ENCODE peak calls at places on chromosomes 16 and 17, in ten cellular contexts. M is ovary, B is vagina, D is mammary epithelial cell, N is H1, H is heart right ventricle, F is neuronal stem cell, S is kidney, T is HCT116, I is left ventricle myocardium inferior. A is an unnamed sample. For H3K4me1, the result is how much of the 10 kb centered on the place peaks cover.

GRCh38 chr16:51163366-51163765 is 12.3 kb upstream of the SALL1 start:
- DNase-seq in M (no peak), D (no peak), F (no peak), N (no peak), H (no peak), T (no peak), S (no peak), B (no peak), I (no peak), A (no peak)

GRCh38 chr16:48605518-48606110 is 4.4 kb downstream of the N4BP1 start:
- DNase-seq in M (no peak), T (no peak), N (no peak), S (no peak), H (no peak), B (peak), D (peak), I (peak), F (no peak), A (no peak)

GRCh38 chr17:45315583-45316270 is 1.1 kb downstream of the MAP3K14 start:
- DNase-seq in T (no peak), I (no peak), H (no peak), N (no peak), S (no peak), M (no peak), D (peak), F (peak), B (no peak), A (no peak)

GRCh38 chr17:77409282-77410161 is 268.8 kb downstream of the SEC14L1 start:
- DNase-seq in S (peak), M (peak), B (no peak), D (peak), H (peak), I (peak), N (no peak), F (no peak), T (no peak), A (no peak)

GRCh38 chr16:14015948-14016347 is 55.2 kb upstream of the MRTFB start:
- DNase-seq in T (no peak), N (no peak), I (no peak), S (no peak), D (peak), H (no peak), F (no peak), M (no peak), B (no peak), A (no peak)

GRCh38 chr16:87317766-87318121 is 552 bp upstream of the C16orf95 start:
- DNase-seq in B (no peak), N (no peak), I (peak), M (peak), H (peak), D (peak), S (peak), T (no peak), F (no peak), A (peak)

GRCh38 chr17:46878055-46878454 is 26.7 kb downstream of the WNT9B start:
- DNase-seq in D (no peak), I (peak), B (no peak), H (peak), N (no peak), T (no peak), S (no peak), F (no peak), M (no peak), A (no peak)

GRCh38 chr17:19290047-19290705 is 53.0 kb downstream of the EPN2 start:
- DNase-seq in B (no peak), N (no peak), M (peak), T (no peak), D (no peak), S (no peak), H (no peak), I (no peak), F (no peak), A (no peak)

GRCh38 chr16:78216166-78216745 is 116.8 kb downstream of the WWOX start:
- DNase-seq in M (no peak), S (no peak), I (no peak), B (no peak), F (no peak), H (no peak), T (no peak), N (no peak), D (no peak), A (no peak)

GRCh38 chr16:1788708-1789100 is 4.8 kb downstream of the IGFALS start:
- DNase-seq in D (no peak), H (peak), I (no peak), F (no peak), T (no peak), M (no peak), S (peak), B (no peak), N (no peak), A (peak)

GRCh38 chr16:21159281-21159951 is 942 bp downstream of the LDAF1 start:
- DNase-seq in T (no peak), H (peak), M (peak), I (peak), B (no peak), N (no peak), F (peak), D (peak), S (peak), A (peak)

GRCh38 chr17:1087381-1088241 is 90.7 kb downstream of the TIMM22 start:
- DNase-seq in B (no peak), D (peak), H (peak), T (no peak), I (peak), F (no peak), M (no peak), S (peak), N (no peak), A (peak)

GRCh38 chr17:77086433-77087010 is 54.2 kb upstream of the SEC14L1 start:
- DNase-seq in B (no peak), I (peak), S (peak), H (peak), D (peak), F (peak), M (peak), N (peak), T (peak), A (peak)

GRCh38 chr16:57372372-57373116 is at the start of gene CX3CL1:
- DNase-seq in F (no peak), H (peak), B (no peak), T (no peak), S (peak), I (peak), N (no peak), M (no peak), D (peak), A (no peak)

GRCh38 chr17:15744885-15745284 is 12.8 kb downstream of the TBC1D26 start:
- DNase-seq in F (no peak), D (no peak), M (no peak), S (no peak), I (no peak), T (no peak), N (no peak), B (peak), H (no peak), A (no peak)

DNA sequence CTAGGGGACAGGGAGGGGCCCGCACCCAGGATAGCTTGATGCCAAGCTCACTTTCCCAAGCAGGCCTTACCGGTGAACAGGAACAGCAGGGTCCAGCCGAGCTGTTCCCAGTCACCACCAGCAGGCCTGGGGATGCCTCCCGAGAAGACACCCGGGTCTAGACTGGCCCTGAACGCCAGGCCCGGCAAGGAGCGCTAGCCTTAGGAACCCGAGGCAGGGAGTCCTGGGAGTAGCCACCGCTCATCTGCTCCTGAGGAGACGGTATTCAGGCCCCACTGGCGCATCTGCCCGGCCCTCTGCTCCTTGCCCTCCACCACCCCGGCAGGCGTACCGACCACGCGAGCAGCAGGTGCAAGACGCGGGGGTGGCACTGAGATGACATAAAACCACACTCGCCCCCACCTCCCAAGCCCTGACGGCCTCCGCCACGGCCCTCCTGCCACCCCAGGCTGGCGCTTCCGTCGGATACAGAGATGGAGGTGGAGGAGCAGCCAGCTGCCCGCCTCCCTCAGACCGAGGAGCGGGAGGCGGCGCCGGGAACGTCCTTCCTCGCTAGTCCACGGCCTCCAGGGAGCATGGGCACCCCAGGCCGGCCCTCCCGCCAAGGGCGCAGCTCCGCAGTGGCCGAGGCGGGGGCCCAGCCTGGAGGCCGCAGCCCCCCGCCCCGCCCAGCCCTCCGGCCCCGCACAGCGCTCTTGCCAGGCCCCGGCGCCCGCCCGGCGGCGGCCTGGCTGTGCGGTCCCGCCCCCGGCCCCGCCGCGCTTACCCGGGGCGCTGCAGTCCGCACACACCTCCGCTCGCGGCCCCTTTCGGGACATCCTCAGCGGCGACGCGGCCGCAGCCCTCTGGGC is 662 bp downstream of the GIT1 start:
- DNase-seq in T (no peak), F (no peak), H (peak), I (no peak), B (no peak), S (peak), M (peak), D (no peak), N (no peak), A (no peak)
- H3K4me1 ChIP-seq in T (half or more), F (under half), H (half or more), I (half or more), B (half or more), S (under half), M (under half), D (half or more), N (under half), A (half or more)

GRCh38 chr17:4972752-4973151 is 5.1 kb upstream of the SPAG7 start:
- DNase-seq in F (no peak), I (no peak), S (peak), B (no peak), T (no peak), N (no peak), H (no peak), M (no peak), D (no peak), A (no peak)
- H3K4me1 ChIP-seq in F (under half), I (half or more), S (under half), B (under half), T (under half), N (under half), H (under half), M (under half), D (under half), A (under half)

GRCh38 chr17:8797621-8798175 is 1.5 kb downstream of the MFSD6L start:
- DNase-seq in T (no peak), N (no peak), M (no peak), B (no peak), S (no peak), F (no peak), I (no peak), H (no peak), D (no peak), A (no peak)

GRCh38 chr17:8799001-8799850 is at the start of gene MFSD6L:
- DNase-seq in D (peak), S (peak), N (peak), T (no peak), B (no peak), H (no peak), F (no peak), I (no peak), M (no peak), A (no peak)

GRCh38 chr17:8800656-8801055 is 1.5 kb upstream of the MFSD6L start:
- DNase-seq in I (no peak), S (no peak), F (no peak), H (no peak), D (peak), B (no peak), N (no peak), M (no peak), T (no peak), A (no peak)

GRCh38 chr17:8799851-8800212 is 667 bp upstream of the MFSD6L start:
- DNase-seq in I (no peak), N (no peak), T (no peak), S (no peak), H (no peak), M (no peak), D (no peak), F (no peak), B (no peak), A (no peak)

DNA sequence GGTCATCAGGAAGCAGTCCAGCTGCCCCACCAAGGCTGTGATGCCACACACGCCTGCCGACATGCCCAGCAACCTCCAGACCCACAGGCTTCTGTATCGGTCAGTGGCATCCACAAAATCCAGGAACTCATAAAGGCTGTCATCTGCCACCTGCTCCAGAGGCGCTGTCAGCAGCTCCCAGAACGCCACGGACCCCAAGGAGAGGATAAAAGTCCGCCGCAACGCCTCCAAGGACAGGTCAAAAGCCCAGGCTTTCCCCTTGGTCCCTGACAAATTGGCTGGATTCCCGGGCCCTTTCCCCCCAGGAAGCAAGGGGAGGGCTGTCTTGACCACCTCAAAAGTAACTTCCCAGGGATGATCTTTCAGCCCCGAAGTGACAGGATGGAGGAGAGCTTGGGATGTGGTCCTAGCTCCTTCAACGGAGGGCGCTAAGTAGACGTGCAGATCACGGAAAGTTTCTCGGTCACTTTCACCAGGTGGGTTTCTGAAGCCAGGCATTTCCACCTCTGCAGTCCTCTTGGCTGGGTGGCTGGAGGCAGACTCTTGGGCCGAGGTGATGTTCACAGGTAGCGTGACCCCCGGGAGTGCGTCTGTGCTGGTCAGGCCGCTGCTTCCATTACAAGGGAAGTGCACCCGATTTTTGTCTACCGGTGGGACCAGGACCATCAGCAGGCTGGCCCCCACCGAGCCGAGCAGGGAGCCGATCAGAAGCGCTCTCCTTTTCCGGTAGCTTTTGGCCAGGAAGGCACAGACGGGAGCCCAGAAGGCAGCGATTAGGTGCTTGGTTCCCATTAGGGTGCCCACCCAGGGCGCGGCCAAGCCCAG is 777 bp downstream of the MFSD6L start:
- DNase-seq in M (no peak), N (no peak), S (no peak), I (no peak), H (no peak), B (no peak), T (no peak), F (no peak), D (no peak), A (no peak)
- H3K4me1 ChIP-seq in M (under half), N (under half), S (under half), I (under half), H (under half), B (under half), T (under half), F (under half), D (under half), A (under half)

DNA sequence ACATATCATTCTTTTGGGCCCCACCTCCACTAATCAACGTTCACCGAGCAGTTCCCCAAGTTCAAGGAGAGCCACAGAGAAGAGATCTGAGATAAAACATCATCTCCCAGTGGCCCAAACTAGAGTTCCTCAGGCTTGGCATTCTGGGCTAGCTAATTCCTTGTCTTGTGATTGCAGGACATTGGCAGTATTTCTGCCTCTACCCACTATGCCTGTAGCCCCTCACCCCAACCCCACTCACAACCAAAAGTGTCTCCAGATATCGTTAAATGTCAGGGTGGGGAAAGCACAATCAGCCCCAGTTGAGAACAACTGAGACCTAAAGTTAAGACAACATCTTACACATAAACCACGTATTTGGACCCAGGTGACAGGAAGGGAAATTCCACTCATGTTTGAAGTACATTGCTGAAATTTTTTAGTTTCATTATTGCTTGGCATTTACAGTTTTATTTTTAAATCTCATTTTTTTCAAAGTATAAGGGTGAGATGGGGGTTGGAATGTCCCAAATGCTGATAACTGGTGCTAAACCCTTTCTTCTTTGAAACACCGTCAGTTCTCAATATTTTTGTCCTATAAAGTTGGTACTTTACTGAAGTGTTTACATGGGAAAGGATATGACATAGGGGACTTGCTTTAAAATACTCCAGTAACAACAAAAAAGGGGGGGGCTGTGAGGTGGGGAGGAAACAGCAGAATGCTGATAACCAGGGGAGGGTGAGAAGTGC is 13.6 kb downstream of the ZC3H7A start:
- DNase-seq in D (peak), I (no peak), N (no peak), S (no peak), M (no peak), T (no peak), B (no peak), H (no peak), F (no peak), A (no peak)
- H3K4me1 ChIP-seq in D (under half), I (half or more), N (under half), S (under half), M (under half), T (under half), B (under half), H (under half), F (under half), A (under half)

GRCh38 chr16:30395155-30395991 is at the start of gene ZNF48:
- DNase-seq in N (no peak), I (peak), D (peak), F (peak), B (no peak), M (peak), T (peak), S (peak), H (peak), A (peak)

GRCh38 chr16:30395992-30396560 is 856 bp downstream of the ZNF48 start:
- DNase-seq in D (no peak), T (no peak), S (no peak), M (no peak), H (no peak), F (no peak), N (no peak), I (no peak), B (no peak), A (no peak)

GRCh38 chr16:30398660-30399434 is 3.6 kb downstream of the ZNF48 start:
- DNase-seq in N (no peak), B (no peak), M (no peak), I (no peak), D (no peak), F (no peak), H (no peak), T (no peak), S (no peak), A (no peak)

GRCh38 chr16:30397776-30398659 is 2.8 kb downstream of the ZNF48 start:
- DNase-seq in S (no peak), T (no peak), M (no peak), I (no peak), N (no peak), B (no peak), D (no peak), F (no peak), H (no peak), A (no peak)

GRCh38 chr16:30397056-30397455 is 1.8 kb downstream of the ZNF48 start:
- DNase-seq in D (no peak), B (no peak), T (no peak), H (no peak), N (no peak), M (no peak), F (no peak), S (no peak), I (no peak), A (no peak)
- H3K4me1 ChIP-seq in D (under half), B (half or more), T (half or more), H (under half), N (under half), M (under half), F (under half), S (under half), I (under half), A (under half)

GRCh38 chr17:79695293-79696158 is 35.2 kb upstream of the ENPP7 start:
- DNase-seq in M (no peak), D (no peak), T (no peak), F (no peak), H (peak), N (no peak), B (no peak), S (no peak), I (no peak), A (no peak)
- H3K4me1 ChIP-seq in M (under half), D (under half), T (under half), F (under half), H (under half), N (under half), B (under half), S (under half), I (under half), A (under half)

DNA sequence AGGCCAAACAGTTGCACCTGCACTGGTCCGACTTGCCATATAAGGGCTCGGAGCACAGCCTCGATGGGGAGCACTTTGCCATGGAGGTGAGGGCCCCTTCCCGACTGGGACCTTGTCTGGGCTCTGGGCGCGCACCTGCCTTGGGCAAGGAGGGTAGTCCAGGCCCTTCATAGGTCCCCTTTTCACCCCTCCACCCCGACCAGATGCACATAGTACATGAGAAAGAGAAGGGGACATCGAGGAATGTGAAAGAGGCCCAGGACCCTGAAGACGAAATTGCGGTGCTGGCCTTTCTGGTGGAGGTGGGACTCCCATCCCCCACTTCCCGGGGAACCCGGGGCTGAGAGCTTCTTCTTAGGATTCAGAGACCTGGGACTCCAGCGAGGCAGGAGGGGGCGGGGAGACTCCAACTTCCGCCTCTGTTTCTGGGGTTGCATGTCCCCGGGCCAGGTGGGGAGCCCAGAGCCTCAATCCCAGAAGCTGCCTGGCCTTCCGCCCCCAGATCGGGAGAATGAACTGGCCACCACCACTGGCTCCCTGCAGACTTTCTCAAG is 7.8 kb downstream of the CA4 start:
- DNase-seq in D (no peak), S (peak), T (no peak), N (no peak), F (no peak), B (no peak), H (no peak), M (no peak), I (no peak), A (no peak)
- H3K4me1 ChIP-seq in D (under half), S (under half), T (under half), N (under half), F (under half), B (under half), H (under half), M (under half), I (half or more), A (under half)

GRCh38 chr17:81342062-81342699 is 47.1 kb upstream of the SLC38A10 start:
- DNase-seq in B (no peak), N (no peak), I (no peak), D (peak), T (no peak), S (peak), M (no peak), H (no peak), F (no peak), A (no peak)

GRCh38 chr17:81339180-81339501 is 44.0 kb upstream of the SLC38A10 start:
- DNase-seq in B (no peak), S (peak), T (no peak), M (no peak), I (no peak), D (no peak), F (no peak), N (no peak), H (no peak), A (no peak)

GRCh38 chr17:81341347-81342061 is 46.4 kb upstream of the SLC38A10 start:
- DNase-seq in I (no peak), T (no peak), M (no peak), D (no peak), F (no peak), B (no peak), N (no peak), S (peak), H (no peak), A (no peak)

GRCh38 chr17:81339502-81340296 is 44.6 kb upstream of the SLC38A10 start:
- DNase-seq in S (peak), H (no peak), B (no peak), F (no peak), N (no peak), I (no peak), D (no peak), M (no peak), T (no peak), A (no peak)

GRCh38 chr17:81340606-81341346 is 45.7 kb upstream of the SLC38A10 start:
- DNase-seq in S (peak), D (no peak), N (no peak), B (no peak), M (peak), T (no peak), F (no peak), I (no peak), H (peak), A (no peak)
- H3K4me1 ChIP-seq in S (under half), D (under half), N (under half), B (half or more), M (under half), T (half or more), F (under half), I (half or more), H (under half), A (half or more)

A was measured in suprapubic skin.